ENCODE peak calls at places on chromosomes 2 and 18, in ten cellular contexts. E is HEK293T; R is AG09309; S is non-pigmented ciliary epithelial cell; V is NCI-H226; L is MCF 10A; O is naive thymus-derived CD8-positive, alpha-beta T cell; B is AG08395; W is Caki2; Z is GM04504. J is an unnamed sample.

GRCh38 chr2:223090540-223091235 is 38.7 kb downstream of the KCNE4 start:
- DNase-seq in E (no peak), R (no peak), S (no peak), V (no peak), L (no peak), O (no peak), B (no peak), W (no peak), Z (no peak), J (no peak)

GRCh38 chr2:233535276-233535675 is 31.3 kb downstream of the USP40 start:
- DNase-seq in E (no peak), R (no peak), S (no peak), V (no peak), L (no peak), O (no peak), B (peak), W (no peak), Z (no peak), J (no peak)

GRCh38 chr2:239625913-239626734 is 225.3 kb upstream of the HDAC4 start:
- DNase-seq in E (no peak), R (no peak), S (no peak), V (no peak), L (no peak), O (peak), B (no peak), W (no peak), Z (no peak), J (no peak)

GRCh38 chr2:63698825-63699548 is 110.2 kb downstream of the MDH1 start:
- DNase-seq in E (peak), R (peak), S (peak), V (peak), L (peak), O (peak), B (peak), W (peak), Z (peak), J (peak)

GRCh38 chr2:97724073-97724410 is 10.7 kb downstream of the ZAP70 start:
- DNase-seq in E (no peak), R (no peak), S (no peak), V (no peak), L (no peak), O (no peak), B (no peak), W (no peak), Z (no peak), J (no peak)

GRCh38 chr18:6793986-6794385 is 64.5 kb downstream of the ARHGAP28 start:
- DNase-seq in E (no peak), R (no peak), S (no peak), V (no peak), L (no peak), O (no peak), B (no peak), W (no peak), Z (no peak), J (no peak)

GRCh38 chr2:43233218-43234212 is 7.1 kb upstream of the ZFP36L2 start:
- DNase-seq in E (no peak), R (no peak), S (no peak), V (no peak), L (no peak), O (no peak), B (no peak), W (no peak), Z (no peak), J (no peak)

GRCh38 chr2:48587560-48587959 is 30.1 kb upstream of the GTF2A1L start:
- DNase-seq in E (no peak), R (no peak), S (no peak), V (no peak), L (no peak), O (no peak), B (no peak), W (no peak), Z (no peak), J (no peak)

GRCh38 chr2:172038121-172038520 is 38.4 kb downstream of the METAP1D start:
- DNase-seq in E (no peak), R (no peak), S (no peak), V (no peak), L (no peak), O (no peak), B (no peak), W (no peak), Z (no peak), J (no peak)

GRCh38 chr2:84821806-84822205 is 59.1 kb downstream of the TRABD2A start:
- DNase-seq in E (no peak), R (no peak), S (no peak), V (no peak), L (no peak), O (no peak), B (no peak), W (no peak), Z (no peak), J (no peak)

GRCh38 chr2:219384872-219385271 is 2.8 kb downstream of the DNPEP start:
- DNase-seq in E (no peak), R (no peak), S (no peak), V (no peak), L (no peak), O (no peak), B (no peak), W (no peak), Z (no peak), J (no peak)

GRCh38 chr2:46303822-46304221 is 6.6 kb downstream of the EPAS1 start:
- DNase-seq in E (no peak), R (no peak), S (no peak), V (no peak), L (no peak), O (no peak), B (no peak), W (no peak), Z (no peak), J (no peak)

GRCh38 chr18:23921716-23922285 is 92.8 kb upstream of the TTC39C start:
- DNase-seq in E (no peak), R (no peak), S (no peak), V (no peak), L (no peak), O (no peak), B (no peak), W (peak), Z (no peak), J (no peak)

GRCh38 chr2:172693529-172694185 is 42.0 kb upstream of the RAPGEF4 start:
- DNase-seq in E (no peak), R (no peak), S (no peak), V (peak), L (peak), O (peak), B (no peak), W (no peak), Z (no peak), J (no peak)

GRCh38 chr2:235511187-235511661 is 17.4 kb downstream of the AGAP1 start:
- DNase-seq in E (no peak), R (peak), S (peak), V (peak), L (peak), O (no peak), B (peak), W (peak), Z (no peak), J (no peak)

GRCh38 chr2:230866704-230867561 is 2.2 kb downstream of the ITM2C start:
- DNase-seq in E (no peak), R (no peak), S (no peak), V (peak), L (peak), O (peak), B (peak), W (no peak), Z (no peak), J (no peak)

GRCh38 chr2:271917-272316 is 7.2 kb downstream of the ACP1 start:
- DNase-seq in E (no peak), R (no peak), S (no peak), V (no peak), L (no peak), O (no peak), B (no peak), W (no peak), Z (no peak), J (no peak)

GRCh38 chr2:65666156-65666725 is 233.8 kb upstream of the SPRED2 start:
- DNase-seq in E (no peak), R (peak), S (peak), V (peak), L (peak), O (no peak), B (peak), W (no peak), Z (no peak), J (no peak)

GRCh38 chr2:45370367-45370766 is 240.7 kb downstream of the SRBD1 start:
- DNase-seq in E (no peak), R (no peak), S (no peak), V (peak), L (no peak), O (no peak), B (no peak), W (no peak), Z (no peak), J (no peak)

GRCh38 chr2:25955869-25956535 is 26.3 kb downstream of the KIF3C start:
- DNase-seq in E (no peak), R (no peak), S (no peak), V (no peak), L (peak), O (no peak), B (no peak), W (no peak), Z (no peak), J (no peak)

GRCh38 chr18:25230658-25231326 is 121.2 kb downstream of the ZNF521 start:
- DNase-seq in E (no peak), R (peak), S (no peak), V (no peak), L (peak), O (no peak), B (peak), W (no peak), Z (peak), J (no peak)

GRCh38 chr18:56221195-56222065 is 417.0 kb downstream of the TXNL1 start:
- DNase-seq in E (no peak), R (peak), S (no peak), V (no peak), L (no peak), O (no peak), B (no peak), W (no peak), Z (no peak), J (no peak)

GRCh38 chr2:118992740-118993391 is 50.9 kb downstream of the MARCO start:
- DNase-seq in E (no peak), R (no peak), S (no peak), V (peak), L (peak), O (no peak), B (no peak), W (no peak), Z (no peak), J (no peak)

GRCh38 chr2:33791625-33792024 is 192.5 kb upstream of the FAM98A start:
- DNase-seq in E (no peak), R (peak), S (peak), V (peak), L (peak), O (no peak), B (peak), W (no peak), Z (peak), J (peak)

GRCh38 chr18:58567453-58568196 is 61.3 kb downstream of the ALPK2 start:
- DNase-seq in E (no peak), R (peak), S (peak), V (peak), L (peak), O (no peak), B (peak), W (peak), Z (peak), J (no peak)

GRCh38 chr2:171858397-171858958 is 35.6 kb downstream of the SLC25A12 start:
- DNase-seq in E (no peak), R (no peak), S (no peak), V (no peak), L (peak), O (no peak), B (no peak), W (no peak), Z (no peak), J (no peak)

GRCh38 chr2:226909131-226909530 is 73.3 kb downstream of the RHBDD1 start:
- DNase-seq in E (no peak), R (no peak), S (no peak), V (no peak), L (no peak), O (no peak), B (no peak), W (no peak), Z (no peak), J (no peak)

GRCh38 chr18:21689736-21690135 is 14.8 kb downstream of the ABHD3 start:
- DNase-seq in E (no peak), R (no peak), S (no peak), V (no peak), L (no peak), O (no peak), B (no peak), W (no peak), Z (no peak), J (no peak)

GRCh38 chr2:78532762-78533399 is 492.6 kb upstream of the REG3G start:
- DNase-seq in E (no peak), R (no peak), S (no peak), V (no peak), L (no peak), O (no peak), B (no peak), W (no peak), Z (no peak), J (no peak)

GRCh38 chr2:31137211-31138036 is 816 bp downstream of the GALNT14 start:
- DNase-seq in E (no peak), R (no peak), S (no peak), V (no peak), L (peak), O (no peak), B (peak), W (peak), Z (no peak), J (no peak)

GRCh38 chr2:164661349-164661748 is 40.1 kb upstream of the GRB14 start:
- DNase-seq in E (no peak), R (peak), S (no peak), V (no peak), L (peak), O (no peak), B (no peak), W (no peak), Z (peak), J (no peak)

GRCh38 chr2:78861546-78861945 is 164.0 kb upstream of the REG3G start:
- DNase-seq in E (peak), R (no peak), S (no peak), V (no peak), L (peak), O (no peak), B (no peak), W (no peak), Z (no peak), J (no peak)

GRCh38 chr2:233414273-233414654 is 60.0 kb downstream of the DGKD start:
- DNase-seq in E (no peak), R (no peak), S (no peak), V (peak), L (peak), O (no peak), B (peak), W (peak), Z (no peak), J (no peak)

GRCh38 chr2:2116657-2117056 is 214.4 kb downstream of the MYT1L start:
- DNase-seq in E (no peak), R (no peak), S (no peak), V (no peak), L (no peak), O (no peak), B (no peak), W (no peak), Z (no peak), J (no peak)